ENCODE peak calls at places on chromosomes 5 and 9, in nine cellular contexts. P is astrocyte of the spinal cord; Z is activated CD4-positive, alpha-beta T cell treated with anti-CD3 and anti-CD28 coated beads for 4 hours; G is kidney glomerular epithelial cell; X is transverse colon; T is PC-3; F is WERI-Rb-1; C is cardiac fibroblast; B is brain microvascular endothelial cell. D is an unnamed sample.

GRCh38 chr5:153784277-153784676 is 254.4 kb downstream of the FAM114A2 start:
- DNase-seq in Z (no peak), B (no peak), F (no peak), G (no peak), C (no peak), X (no peak), P (no peak), T (no peak), D (peak; percentile 35)

GRCh38 chr5:160159991-160160826 is 41.0 kb upstream of the PWWP2A start:
- DNase-seq in B (no peak), C (no peak), P (peak; percentile 76), Z (no peak), X (no peak), F (no peak), T (no peak), G (no peak), D (peak; percentile 94)

GRCh38 chr5:130720355-130720754 is 444.7 kb downstream of the HINT1 start:
- DNase-seq in P (peak; percentile 71), Z (no peak), T (peak; percentile 85), X (no peak), G (peak; percentile 77), F (no peak), C (peak; percentile 69), B (peak; percentile 53), D (peak; percentile 56)

GRCh38 chr9:125240649-125240999 is 519 bp downstream of the HSPA5 start:
- DNase-seq in X (peak; percentile 54), G (no peak), F (no peak), B (no peak), Z (no peak), C (peak; percentile 40), P (peak; percentile 29), T (peak; percentile 22), D (peak; percentile 73)

GRCh38 chr9:82363666-82364065 is 375.1 kb downstream of the SPATA31D1 start:
- DNase-seq in Z (no peak), G (no peak), F (no peak), C (no peak), T (no peak), B (no peak), X (no peak), P (no peak), D (peak; percentile 86)

GRCh38 chr5:72673623-72674022 is 142.8 kb upstream of the TNPO1 start:
- DNase-seq in T (peak; percentile 4), G (no peak), B (no peak), P (no peak), Z (no peak), X (no peak), F (no peak), C (no peak), D (no peak)

GRCh38 chr9:4689687-4690104 is 10.3 kb downstream of the CDC37L1 start:
- DNase-seq in P (no peak), X (no peak), G (no peak), T (no peak), F (no peak), C (no peak), Z (no peak), B (no peak), D (no peak)

GRCh38 chr5:93579561-93580386 is 1.2 kb downstream of the NR2F1-AS1 start:
- DNase-seq in G (peak; percentile 55), C (peak; percentile 65), Z (no peak), P (peak; percentile 70), X (no peak), F (peak; percentile 50), B (no peak), T (peak; percentile 51), D (peak; percentile 91)

GRCh38 chr9:89603629-89604462 is 966 bp upstream of the GADD45G start:
- DNase-seq in X (peak; percentile 81), C (peak; percentile 38), T (no peak), F (peak; percentile 94), B (no peak), G (peak; percentile 9), Z (peak; percentile 19), P (peak; percentile 45), D (peak; percentile 98)

GRCh38 chr5:131533844-131534243 is 101.2 kb downstream of the RAPGEF6 start:
- DNase-seq in C (no peak), Z (no peak), T (no peak), G (no peak), F (no peak), P (no peak), X (no peak), B (no peak), D (peak; percentile 71)

GRCh38 chr5:20030125-20030524 is 42.1 kb upstream of the CDH18 start:
- DNase-seq in X (no peak), T (no peak), C (no peak), G (no peak), P (no peak), Z (no peak), F (no peak), B (no peak), D (no peak)

GRCh38 chr5:1153428-1153827 is 41.6 kb upstream of the SLC12A7 start:
- DNase-seq in B (no peak), X (no peak), F (no peak), Z (no peak), C (no peak), P (no peak), G (no peak), T (no peak), D (no peak)

GRCh38 chr5:80707645-80708044 is 52.9 kb upstream of the DHFR start:
- DNase-seq in C (no peak), B (no peak), X (no peak), G (peak; percentile 85), F (no peak), Z (no peak), P (no peak), T (no peak), D (no peak)

GRCh38 chr5:51566940-51567339 is 183.7 kb downstream of the ISL1 start:
- DNase-seq in F (no peak), Z (no peak), G (no peak), T (no peak), X (no peak), P (no peak), C (no peak), B (no peak), D (peak; percentile 56)

GRCh38 chr5:10652151-10652550 is 88.3 kb downstream of the ANKRD33B start:
- DNase-seq in Z (no peak), P (no peak), G (no peak), T (no peak), C (peak; percentile 15), F (no peak), X (no peak), B (peak; percentile 34), D (no peak)

GRCh38 chr5:66143473-66144073 is 527 bp upstream of the SREK1 start:
- DNase-seq in P (no peak), G (no peak), X (no peak), T (no peak), C (no peak), B (no peak), Z (no peak), F (no peak), D (peak; percentile 54)

GRCh38 chr5:37182667-37183066 is 66.5 kb downstream of the CPLANE1 start:
- DNase-seq in T (no peak), P (no peak), Z (no peak), F (no peak), X (no peak), C (no peak), G (no peak), B (no peak), D (no peak)

GRCh38 chr5:32283061-32283460 is 29.7 kb downstream of the MTMR12 start:
- DNase-seq in C (no peak), Z (no peak), T (no peak), B (no peak), F (no peak), P (no peak), X (no peak), G (no peak), D (no peak)

D was measured in NCI-H69.